ENCODE peak calls at places on chromosomes 2 and 18, in seven cellular contexts. E is NCI-H1694 treated with DMSO at 0.1 percent for 48 hours; M is astrocyte; Y is dermis blood vessel endothelial cell; H is endothelial cell; V is ACHN; L is activated CD4-positive, CD25-positive, alpha-beta regulatory T cell treated with anti-CD3 and anti-CD28 coated beads, Interleukin-2, amount 50 U/mL, for 72 hours. J is an unnamed sample.

GRCh38 chr18:59657012-59657411 is 40.2 kb downstream of the CCBE1 start:
- DNase-seq in L (no peak), M (no peak), E (no peak), H (no peak), Y (no peak), V (no peak), J (no peak)

GRCh38 chr2:71882949-71883472 is 264.7 kb downstream of the CYP26B1 start:
- DNase-seq in H (peak), E (peak), L (no peak), Y (peak), M (peak), V (peak), J (no peak)

GRCh38 chr2:101251844-101252407 is 760 bp upstream of the CNOT11 start:
- DNase-seq in M (no peak), H (peak), Y (peak), L (no peak), E (no peak), V (peak), J (no peak)

GRCh38 chr2:164514491-164514890 is 106.8 kb downstream of the GRB14 start:
- DNase-seq in Y (peak), M (peak), V (no peak), H (no peak), L (no peak), E (no peak), J (no peak)

GRCh38 chr18:74243127-74243526 is 48.6 kb downstream of the CYB5A start:
- DNase-seq in Y (no peak), M (no peak), V (no peak), H (no peak), E (no peak), L (no peak), J (no peak)

GRCh38 chr2:69567157-69567908 is 76.2 kb downstream of the AAK1 start:
- DNase-seq in L (no peak), E (no peak), V (no peak), Y (no peak), H (no peak), M (peak), J (no peak)

GRCh38 chr2:171287606-171288005 is 126.9 kb upstream of the TLK1 start:
- DNase-seq in M (no peak), Y (no peak), V (no peak), E (no peak), L (no peak), H (no peak), J (no peak)

GRCh38 chr2:28717339-28717758 is 34.3 kb upstream of the PPP1CB start:
- DNase-seq in V (peak), E (peak), L (no peak), M (peak), H (no peak), Y (peak), J (peak)

GRCh38 chr2:237627463-237628321 is at the start of gene LRRFIP1:
- DNase-seq in H (peak), V (peak), E (no peak), L (no peak), Y (peak), M (no peak), J (no peak)

GRCh38 chr18:48074929-48075706 is 144.7 kb upstream of the SMAD2 start:
- DNase-seq in E (no peak), H (no peak), Y (no peak), V (no peak), M (no peak), L (no peak), J (no peak)

GRCh38 chr2:25207078-25207545 is 38.7 kb upstream of the POMC start:
- DNase-seq in H (no peak), M (no peak), E (no peak), L (no peak), Y (no peak), V (no peak), J (no peak)